ENCODE peak calls at places on chromosomes 2 and 18, in eight cellular contexts. One of them, this sample, is unnamed.

GRCh38 chr2:72077702-72078169 is 69.9 kb downstream of the CYP26B1 start:
- DNase-seq in right cardiac atrium: no peak
- DNase-seq in Peyer's patch: no peak
- DNase-seq in fibroblast of lung: no peak
- DNase-seq in A549: peak; percentile 72
- DNase-seq in mesendoderm: no peak
- DNase-seq in heart left ventricle: no peak
- DNase-seq in thyroid gland: no peak
- DNase-seq in this sample: no peak

GRCh38 chr2:42025151-42025582 is 22.7 kb upstream of the PKDCC start:
- DNase-seq in right cardiac atrium: peak; percentile 64
- DNase-seq in Peyer's patch: no peak
- DNase-seq in mesendoderm: peak; percentile 93
- DNase-seq in fibroblast of lung: peak; percentile 71
- DNase-seq in thyroid gland: no peak
- DNase-seq in A549: no peak
- DNase-seq in heart left ventricle: peak; percentile 52
- DNase-seq in this sample: no peak

GRCh38 chr2:29916571-29916970 is 4.8 kb downstream of the ALK start:
- DNase-seq in right cardiac atrium: no peak
- DNase-seq in mesendoderm: no peak
- DNase-seq in Peyer's patch: no peak
- DNase-seq in heart left ventricle: no peak
- DNase-seq in fibroblast of lung: no peak
- DNase-seq in thyroid gland: no peak
- DNase-seq in A549: no peak
- DNase-seq in this sample: no peak

GRCh38 chr2:68653538-68653982 is 10.2 kb downstream of the PROKR1 start:
- DNase-seq in A549: no peak
- DNase-seq in heart left ventricle: no peak
- DNase-seq in thyroid gland: no peak
- DNase-seq in Peyer's patch: no peak
- DNase-seq in fibroblast of lung: peak; percentile 53
- DNase-seq in right cardiac atrium: peak; percentile 28
- DNase-seq in mesendoderm: peak; percentile 28
- DNase-seq in this sample: peak; percentile 63

GRCh38 chr2:41965886-41966285 is 81.9 kb upstream of the PKDCC start:
- DNase-seq in right cardiac atrium: peak; percentile 73
- DNase-seq in A549: peak; percentile 37
- DNase-seq in fibroblast of lung: peak; percentile 73
- DNase-seq in thyroid gland: peak; percentile 29
- DNase-seq in mesendoderm: no peak
- DNase-seq in heart left ventricle: no peak
- DNase-seq in Peyer's patch: no peak
- DNase-seq in this sample: no peak

GRCh38 chr18:77482190-77482928 is 232.7 kb downstream of the GALR1 start:
- DNase-seq in Peyer's patch: no peak
- DNase-seq in thyroid gland: no peak
- DNase-seq in right cardiac atrium: no peak
- DNase-seq in heart left ventricle: no peak
- DNase-seq in fibroblast of lung: no peak
- DNase-seq in mesendoderm: no peak
- DNase-seq in A549: no peak
- DNase-seq in this sample: no peak

GRCh38 chr18:46333371-46334199 is 229.4 kb downstream of the HAUS1 start:
- DNase-seq in A549: peak; percentile 31
- DNase-seq in thyroid gland: peak; percentile 73
- DNase-seq in mesendoderm: peak; percentile 45
- DNase-seq in right cardiac atrium: peak; percentile 31
- DNase-seq in fibroblast of lung: peak; percentile 15
- DNase-seq in heart left ventricle: peak; percentile 41
- DNase-seq in Peyer's patch: no peak
- DNase-seq in this sample: no peak

GRCh38 chr2:144078091-144078490 is 441.8 kb downstream of the ZEB2 start:
- DNase-seq in A549: no peak
- DNase-seq in heart left ventricle: no peak
- DNase-seq in right cardiac atrium: no peak
- DNase-seq in thyroid gland: no peak
- DNase-seq in Peyer's patch: no peak
- DNase-seq in mesendoderm: no peak
- DNase-seq in fibroblast of lung: peak; percentile 82
- DNase-seq in this sample: no peak

GRCh38 chr18:44536041-44536440 is 144.6 kb upstream of the SETBP1 start:
- DNase-seq in A549: no peak
- DNase-seq in fibroblast of lung: peak; percentile 73
- DNase-seq in thyroid gland: no peak
- DNase-seq in mesendoderm: no peak
- DNase-seq in heart left ventricle: no peak
- DNase-seq in right cardiac atrium: no peak
- DNase-seq in Peyer's patch: no peak
- DNase-seq in this sample: no peak

GRCh38 chr2:69917854-69918253 is 2.9 kb downstream of the MXD1 start:
- DNase-seq in A549: peak; percentile 45
- DNase-seq in mesendoderm: no peak
- DNase-seq in heart left ventricle: no peak
- DNase-seq in Peyer's patch: no peak
- DNase-seq in right cardiac atrium: peak; percentile 44
- DNase-seq in fibroblast of lung: peak; percentile 88
- DNase-seq in thyroid gland: no peak
- DNase-seq in this sample: no peak

GRCh38 chr2:113895301-113895700 is 5.4 kb downstream of the ACTR3 start:
- DNase-seq in heart left ventricle: no peak
- DNase-seq in right cardiac atrium: no peak
- DNase-seq in thyroid gland: no peak
- DNase-seq in fibroblast of lung: no peak
- DNase-seq in Peyer's patch: no peak
- DNase-seq in mesendoderm: no peak
- DNase-seq in A549: no peak
- DNase-seq in this sample: no peak

GRCh38 chr2:43273477-43273876 is 47.1 kb upstream of the ZFP36L2 start:
- DNase-seq in right cardiac atrium: peak; percentile 62
- DNase-seq in heart left ventricle: peak; percentile 53
- DNase-seq in mesendoderm: no peak
- DNase-seq in A549: no peak
- DNase-seq in Peyer's patch: no peak
- DNase-seq in fibroblast of lung: no peak
- DNase-seq in thyroid gland: peak; percentile 58
- DNase-seq in this sample: no peak

GRCh38 chr18:79935499-79935898 is 16.0 kb downstream of the SLC66A2 start:
- DNase-seq in A549: no peak
- DNase-seq in thyroid gland: no peak
- DNase-seq in Peyer's patch: no peak
- DNase-seq in fibroblast of lung: no peak
- DNase-seq in mesendoderm: no peak
- DNase-seq in heart left ventricle: peak; percentile 1
- DNase-seq in right cardiac atrium: peak; percentile 5
- DNase-seq in this sample: no peak

GRCh38 chr2:212733273-212733672 is 194.7 kb upstream of the ERBB4 start:
- DNase-seq in right cardiac atrium: no peak
- DNase-seq in thyroid gland: no peak
- DNase-seq in Peyer's patch: no peak
- DNase-seq in mesendoderm: no peak
- DNase-seq in fibroblast of lung: no peak
- DNase-seq in heart left ventricle: no peak
- DNase-seq in A549: no peak
- DNase-seq in this sample: no peak

GRCh38 chr2:215808996-215809395 is 204.4 kb downstream of the MREG start:
- DNase-seq in right cardiac atrium: no peak
- DNase-seq in mesendoderm: peak; percentile 65
- DNase-seq in A549: no peak
- DNase-seq in heart left ventricle: no peak
- DNase-seq in thyroid gland: no peak
- DNase-seq in fibroblast of lung: no peak
- DNase-seq in Peyer's patch: no peak
- DNase-seq in this sample: no peak

GRCh38 chr2:25808006-25808383 is 70.3 kb downstream of the ASXL2 start:
- DNase-seq in fibroblast of lung: no peak
- DNase-seq in mesendoderm: no peak
- DNase-seq in heart left ventricle: no peak
- DNase-seq in Peyer's patch: no peak
- DNase-seq in right cardiac atrium: no peak
- DNase-seq in A549: no peak
- DNase-seq in thyroid gland: no peak
- DNase-seq in this sample: no peak

GRCh38 chr2:37552339-37552738 is 119.1 kb downstream of the CDC42EP3 start:
- DNase-seq in heart left ventricle: no peak
- DNase-seq in fibroblast of lung: no peak
- DNase-seq in Peyer's patch: no peak
- DNase-seq in mesendoderm: no peak
- DNase-seq in thyroid gland: no peak
- DNase-seq in right cardiac atrium: no peak
- DNase-seq in A549: no peak
- DNase-seq in this sample: no peak

GRCh38 chr2:226991663-226992062 is 155.8 kb downstream of the RHBDD1 start:
- DNase-seq in thyroid gland: no peak
- DNase-seq in Peyer's patch: no peak
- DNase-seq in fibroblast of lung: no peak
- DNase-seq in mesendoderm: no peak
- DNase-seq in A549: no peak
- DNase-seq in right cardiac atrium: no peak
- DNase-seq in heart left ventricle: no peak
- DNase-seq in this sample: no peak

GRCh38 chr2:181235683-181236459 is 221.3 kb upstream of the ITGA4 start:
- DNase-seq in fibroblast of lung: no peak
- DNase-seq in A549: no peak
- DNase-seq in right cardiac atrium: no peak
- DNase-seq in Peyer's patch: no peak
- DNase-seq in mesendoderm: no peak
- DNase-seq in thyroid gland: no peak
- DNase-seq in heart left ventricle: no peak
- DNase-seq in this sample: no peak

GRCh38 chr2:119231975-119232665 is 8.5 kb downstream of the STEAP3 start:
- DNase-seq in right cardiac atrium: no peak
- DNase-seq in thyroid gland: no peak
- DNase-seq in mesendoderm: no peak
- DNase-seq in heart left ventricle: no peak
- DNase-seq in A549: no peak
- DNase-seq in Peyer's patch: no peak
- DNase-seq in fibroblast of lung: peak; percentile 24
- DNase-seq in this sample: no peak

GRCh38 chr2:187138240-187138639 is 289.3 kb upstream of the ZSWIM2 start:
- DNase-seq in fibroblast of lung: peak; percentile 70
- DNase-seq in mesendoderm: peak; percentile 71
- DNase-seq in Peyer's patch: no peak
- DNase-seq in thyroid gland: no peak
- DNase-seq in A549: peak; percentile 38
- DNase-seq in heart left ventricle: peak; percentile 31
- DNase-seq in right cardiac atrium: peak; percentile 60
- DNase-seq in this sample: no peak

GRCh38 chr2:77512521-77512920 is 9.7 kb downstream of the LRRTM4 start:
- DNase-seq in heart left ventricle: no peak
- DNase-seq in thyroid gland: no peak
- DNase-seq in Peyer's patch: no peak
- DNase-seq in A549: no peak
- DNase-seq in mesendoderm: no peak
- DNase-seq in right cardiac atrium: no peak
- DNase-seq in fibroblast of lung: peak; percentile 5
- DNase-seq in this sample: no peak

GRCh38 chr2:20141056-20141762 is 83.7 kb downstream of the SDC1 start:
- DNase-seq in right cardiac atrium: peak; percentile 70
- DNase-seq in heart left ventricle: peak; percentile 78
- DNase-seq in Peyer's patch: peak; percentile 17
- DNase-seq in thyroid gland: peak; percentile 85
- DNase-seq in mesendoderm: peak; percentile 51
- DNase-seq in A549: peak; percentile 90
- DNase-seq in fibroblast of lung: peak; percentile 96
- DNase-seq in this sample: peak; percentile 62

GRCh38 chr18:76367168-76367785 is 127.8 kb downstream of the ZNF516 start:
- DNase-seq in fibroblast of lung: no peak
- DNase-seq in mesendoderm: no peak
- DNase-seq in heart left ventricle: no peak
- DNase-seq in thyroid gland: no peak
- DNase-seq in right cardiac atrium: no peak
- DNase-seq in Peyer's patch: no peak
- DNase-seq in A549: no peak
- DNase-seq in this sample: no peak
- H3K4me3 ChIP-seq in fibroblast of lung: no peak overlapping the region
- H3K4me3 ChIP-seq in mesendoderm: no peak overlapping the region
- H3K4me3 ChIP-seq in heart left ventricle: no peak overlapping the region
- H3K4me3 ChIP-seq in thyroid gland: no peak overlapping the region
- H3K4me3 ChIP-seq in right cardiac atrium: no peak overlapping the region
- H3K4me3 ChIP-seq in Peyer's patch: no peak overlapping the region
- H3K4me3 ChIP-seq in A549: no peak overlapping the region
- H3K4me3 ChIP-seq in this sample: no peak overlapping the region

GRCh38 chr2:104868081-104868806 is 14.3 kb downstream of the POU3F3 start:
- DNase-seq in mesendoderm: no peak
- DNase-seq in right cardiac atrium: no peak
- DNase-seq in Peyer's patch: no peak
- DNase-seq in thyroid gland: no peak
- DNase-seq in A549: no peak
- DNase-seq in fibroblast of lung: no peak
- DNase-seq in heart left ventricle: no peak
- DNase-seq in this sample: no peak
- H3K27ac ChIP-seq in mesendoderm: no peak overlapping the region
- H3K27ac ChIP-seq in right cardiac atrium: no peak overlapping the region
- H3K27ac ChIP-seq in Peyer's patch: no peak overlapping the region
- H3K27ac ChIP-seq in thyroid gland: no peak overlapping the region
- H3K27ac ChIP-seq in A549: no peak overlapping the region
- H3K27ac ChIP-seq in fibroblast of lung: no peak overlapping the region
- H3K27ac ChIP-seq in heart left ventricle: no peak overlapping the region
- H3K27ac ChIP-seq in this sample: no peak overlapping the region

GRCh38 chr2:233387225-233387624 is 32.9 kb downstream of the DGKD start:
- DNase-seq in Peyer's patch: no peak
- DNase-seq in right cardiac atrium: no peak
- DNase-seq in heart left ventricle: no peak
- DNase-seq in thyroid gland: no peak
- DNase-seq in A549: no peak
- DNase-seq in fibroblast of lung: peak; percentile 89
- DNase-seq in mesendoderm: no peak
- DNase-seq in this sample: no peak

GRCh38 chr2:233385489-233386044 is 31.3 kb downstream of the DGKD start:
- DNase-seq in fibroblast of lung: peak; percentile 28
- DNase-seq in A549: no peak
- DNase-seq in right cardiac atrium: no peak
- DNase-seq in mesendoderm: no peak
- DNase-seq in Peyer's patch: no peak
- DNase-seq in heart left ventricle: no peak
- DNase-seq in thyroid gland: no peak
- DNase-seq in this sample: no peak

GRCh38 chr2:233386382-233387041 is 32.2 kb downstream of the DGKD start:
- DNase-seq in right cardiac atrium: peak; percentile 41
- DNase-seq in thyroid gland: peak; percentile 38
- DNase-seq in Peyer's patch: no peak
- DNase-seq in A549: peak; percentile 79
- DNase-seq in heart left ventricle: peak; percentile 56
- DNase-seq in mesendoderm: no peak
- DNase-seq in fibroblast of lung: peak; percentile 83
- DNase-seq in this sample: no peak

GRCh38 chr2:233389601-233390125 is 35.4 kb downstream of the DGKD start:
- DNase-seq in thyroid gland: no peak
- DNase-seq in A549: no peak
- DNase-seq in heart left ventricle: no peak
- DNase-seq in fibroblast of lung: no peak
- DNase-seq in mesendoderm: no peak
- DNase-seq in right cardiac atrium: no peak
- DNase-seq in Peyer's patch: no peak
- DNase-seq in this sample: no peak

GRCh38 chr2:233387667-233388528 is 33.6 kb downstream of the DGKD start:
- DNase-seq in fibroblast of lung: peak; percentile 99
- DNase-seq in A549: peak; percentile 88
- DNase-seq in heart left ventricle: peak; percentile 94
- DNase-seq in right cardiac atrium: peak; percentile 92
- DNase-seq in mesendoderm: no peak
- DNase-seq in Peyer's patch: no peak
- DNase-seq in thyroid gland: peak; percentile 97
- DNase-seq in this sample: peak; percentile 88
- H3K4me3 ChIP-seq in fibroblast of lung: peak overlapping the region; percentile 9
- H3K4me3 ChIP-seq in A549: peak overlapping the region; percentile 10
- H3K4me3 ChIP-seq in heart left ventricle: peak overlapping the region; percentile 1
- H3K4me3 ChIP-seq in right cardiac atrium: no peak overlapping the region
- H3K4me3 ChIP-seq in mesendoderm: no peak overlapping the region
- H3K4me3 ChIP-seq in Peyer's patch: no peak overlapping the region
- H3K4me3 ChIP-seq in thyroid gland: no peak overlapping the region
- H3K4me3 ChIP-seq in this sample: no peak overlapping the region

GRCh38 chr2:11187083-11187619 is 31.9 kb downstream of the SLC66A3 start:
- DNase-seq in thyroid gland: no peak
- DNase-seq in mesendoderm: no peak
- DNase-seq in right cardiac atrium: no peak
- DNase-seq in Peyer's patch: no peak
- DNase-seq in heart left ventricle: no peak
- DNase-seq in A549: peak; percentile 35
- DNase-seq in fibroblast of lung: peak; percentile 69
- DNase-seq in this sample: no peak
- H3K27ac ChIP-seq in thyroid gland: no peak overlapping the region
- H3K27ac ChIP-seq in mesendoderm: no peak overlapping the region
- H3K27ac ChIP-seq in right cardiac atrium: no peak overlapping the region
- H3K27ac ChIP-seq in Peyer's patch: no peak overlapping the region
- H3K27ac ChIP-seq in heart left ventricle: no peak overlapping the region
- H3K27ac ChIP-seq in A549: no peak overlapping the region
- H3K27ac ChIP-seq in fibroblast of lung: no peak overlapping the region
- H3K27ac ChIP-seq in this sample: no peak overlapping the region